ENCODE peak calls at places on chromosome 1, in eight cellular contexts. G is HEK293T; C is fibroblast of the conjunctiva; D is stimulated activated naive B cell treated with anti-CD40 and anti-IgM and Interleukin-4, amounts not matched to agents 10 μg/mL and 1 μg/mL and 100 μg/mL, for 72 hours; Y is heart right ventricle; Q is NCI-H1105 treated with DMSO at 0.1 percent for 48 hours; N is activated T-helper 9 cell treated with anti-CD3 and anti-CD28 coated beads, Interleukin-2, amount 50 U/mL, for 16 hours; E is NCI-H69. X is an unnamed sample.

GRCh38 chr1:156602557-156602993 is 1.3 kb upstream of the GPATCH4 start:
- DNase-seq in E (peak; percentile 74), D (no peak), C (no peak), N (no peak), Y (no peak), G (peak; percentile 45), Q (no peak), X (peak; percentile 52)

GRCh38 chr1:227192163-227192562 is 126.1 kb downstream of the CDC42BPA start:
- DNase-seq in Q (no peak), G (no peak), D (no peak), E (peak; percentile 12), N (no peak), C (peak; percentile 90), Y (peak; percentile 15), X (no peak)

GRCh38 chr1:229059671-229060079 is 211.2 kb upstream of the RAB4A start:
- DNase-seq in N (no peak), D (no peak), E (no peak), Y (peak; percentile 46), Q (no peak), G (no peak), C (peak; percentile 30), X (no peak)

GRCh38 chr1:113593550-113594288 is 165.6 kb downstream of the PHTF1 start:
- DNase-seq in E (peak; percentile 23), D (no peak), Y (no peak), C (no peak), N (no peak), Q (no peak), G (no peak), X (no peak)

GRCh38 chr1:224528900-224529299 is 87.2 kb upstream of the CNIH3 start:
- DNase-seq in Y (no peak), E (peak; percentile 50), N (no peak), D (no peak), G (no peak), C (peak; percentile 63), Q (no peak), X (no peak)

GRCh38 chr1:6175411-6175828 is 4.7 kb downstream of the CHD5 start:
- DNase-seq in E (no peak), Y (no peak), D (no peak), N (no peak), G (no peak), C (no peak), Q (no peak), X (no peak)

GRCh38 chr1:30284728-30285460 is 438.5 kb downstream of the MATN1 start:
- DNase-seq in G (no peak), C (no peak), Y (no peak), D (no peak), E (no peak), Q (no peak), N (no peak), X (no peak)

GRCh38 chr1:81232505-81232904 is 568.2 kb upstream of the ADGRL2 start:
- DNase-seq in E (no peak), C (peak; percentile 22), Y (no peak), G (no peak), D (no peak), N (no peak), Q (peak; percentile 73), X (no peak)

GRCh38 chr1:150997126-150997872 is 9.4 kb downstream of the MINDY1 start:
- DNase-seq in C (no peak), N (no peak), E (no peak), D (no peak), G (no peak), Q (no peak), Y (no peak), X (no peak)

GRCh38 chr1:235902638-235903542 is 36.2 kb upstream of the LYST start:
- DNase-seq in Q (no peak), Y (no peak), G (no peak), D (no peak), C (peak; percentile 61), E (peak; percentile 58), N (no peak), X (no peak)

GRCh38 chr1:40247655-40248054 is at the start of gene TMCO2:
- DNase-seq in E (no peak), C (no peak), Y (no peak), D (no peak), N (no peak), G (no peak), Q (no peak), X (no peak)

GRCh38 chr1:164064501-164064900 is 494.5 kb upstream of the PBX1 start:
- DNase-seq in D (no peak), G (no peak), Y (no peak), Q (no peak), E (no peak), C (no peak), N (no peak), X (no peak)

GRCh38 chr1:232047473-232047872 is 420.9 kb downstream of the DISC1 start:
- DNase-seq in D (no peak), Y (no peak), G (peak; percentile 34), E (peak; percentile 5), N (no peak), C (no peak), Q (no peak), X (peak; percentile 42)

GRCh38 chr1:156896490-156897033 is 3.0 kb downstream of the PEAR1 start:
- DNase-seq in E (no peak), D (no peak), N (no peak), G (no peak), Y (no peak), Q (no peak), C (no peak), X (no peak)

GRCh38 chr1:24694380-24694843 is 50.8 kb upstream of the CLIC4 start:
- DNase-seq in N (no peak), C (no peak), G (no peak), E (peak; percentile 85), Y (peak; percentile 56), Q (peak; percentile 78), D (peak; percentile 14), X (peak; percentile 71)

GRCh38 chr1:6392880-6393399 is 627 bp downstream of the ACOT7 start:
- DNase-seq in E (peak; percentile 49), Q (no peak), N (no peak), Y (no peak), C (no peak), G (peak; percentile 49), D (no peak), X (no peak)

GRCh38 chr1:50350421-50350820 is 72.8 kb downstream of the DMRTA2 start:
- DNase-seq in N (no peak), D (no peak), Q (no peak), Y (no peak), C (no peak), E (no peak), G (no peak), X (no peak)

GRCh38 chr1:41666991-41667631 is 182.6 kb upstream of the EDN2 start:
- DNase-seq in Q (no peak), N (peak; percentile 60), C (no peak), Y (no peak), E (peak; percentile 72), G (no peak), D (peak; percentile 80), X (peak; percentile 74)

GRCh38 chr1:232012773-232013386 is 386.3 kb downstream of the DISC1 start:
- DNase-seq in E (peak; percentile 87), Q (peak; percentile 65), D (no peak), N (no peak), G (no peak), Y (peak; percentile 23), C (no peak), X (no peak)

X was measured in NCI-H82.